ENCODE peak calls at places on chromosomes 7 and 10, in ten cellular contexts. V, S, L, M, Z, D, A, N, Y and B are unnamed samples.

GRCh38 chr7:113086431-113086888 is at the start of gene GPR85:
- DNase-seq in V (peak), S (peak), L (peak), M (peak), Z (peak), D (peak), A (no peak), N (peak), Y (no peak), B (peak)

GRCh38 chr10:7563368-7563767 is 103.4 kb downstream of the ITIH5 start:
- DNase-seq in V (no peak), S (no peak), L (peak), M (no peak), Z (peak), D (no peak), A (no peak), N (peak), Y (peak), B (no peak)

GRCh38 chr10:117565068-117565467 is 22.5 kb downstream of the EMX2 start:
- DNase-seq in V (no peak), S (no peak), L (no peak), M (no peak), Z (no peak), D (no peak), A (no peak), N (no peak), Y (no peak), B (no peak)

GRCh38 chr10:49273082-49273465 is 25.9 kb upstream of the C10orf71 start:
- DNase-seq in V (no peak), S (no peak), L (no peak), M (no peak), Z (no peak), D (no peak), A (no peak), N (no peak), Y (no peak), B (no peak)

GRCh38 chr7:106217089-106217542 is 67.7 kb downstream of the NAMPT start:
- DNase-seq in V (no peak), S (no peak), L (peak), M (no peak), Z (peak), D (peak), A (no peak), N (peak), Y (peak), B (no peak)

GRCh38 chr7:66736892-66737291 is 3.6 kb upstream of the RABGEF1 start:
- DNase-seq in V (no peak), S (no peak), L (no peak), M (no peak), Z (no peak), D (no peak), A (no peak), N (no peak), Y (no peak), B (no peak)

GRCh38 chr10:31318382-31318853 is 598 bp upstream of the ZEB1 start:
- DNase-seq in V (peak), S (peak), L (peak), M (no peak), Z (no peak), D (peak), A (peak), N (peak), Y (peak), B (peak)

GRCh38 chr10:37992083-37992482 is 15.6 kb upstream of the ZNF25 start:
- DNase-seq in V (no peak), S (no peak), L (no peak), M (no peak), Z (no peak), D (no peak), A (no peak), N (peak), Y (no peak), B (no peak)

GRCh38 chr10:53003094-53003493 is 230.5 kb upstream of the MBL2 start:
- DNase-seq in V (no peak), S (no peak), L (no peak), M (no peak), Z (no peak), D (no peak), A (no peak), N (no peak), Y (no peak), B (no peak)

GRCh38 chr7:45680776-45681175 is 106.6 kb downstream of the ADCY1 start:
- DNase-seq in V (no peak), S (no peak), L (no peak), M (no peak), Z (no peak), D (no peak), A (no peak), N (no peak), Y (peak), B (no peak)

GRCh38 chr7:81725003-81725402 is 44.8 kb downstream of the HGF start:
- DNase-seq in V (no peak), S (no peak), L (no peak), M (no peak), Z (peak), D (no peak), A (no peak), N (peak), Y (no peak), B (no peak)

GRCh38 chr10:23413629-23414089 is 25.2 kb upstream of the OTUD1 start:
- DNase-seq in V (no peak), S (no peak), L (no peak), M (no peak), Z (no peak), D (no peak), A (no peak), N (no peak), Y (no peak), B (no peak)

GRCh38 chr10:60883187-60883586 is 60.8 kb downstream of the RHOBTB1 start:
- DNase-seq in V (peak), S (no peak), L (no peak), M (no peak), Z (peak), D (peak), A (no peak), N (peak), Y (no peak), B (no peak)

GRCh38 chr7:43639858-43640491 is 57.1 kb downstream of the STK17A start:
- DNase-seq in V (no peak), S (no peak), L (peak), M (no peak), Z (peak), D (peak), A (no peak), N (peak), Y (no peak), B (no peak)

GRCh38 chr7:122682805-122683204 is 16.1 kb downstream of the RNF133 start:
- DNase-seq in V (no peak), S (peak), L (peak), M (no peak), Z (no peak), D (no peak), A (no peak), N (no peak), Y (no peak), B (no peak)

GRCh38 chr7:2920956-2921708 is 77.0 kb upstream of the GNA12 start:
- DNase-seq in V (no peak), S (no peak), L (no peak), M (no peak), Z (no peak), D (no peak), A (no peak), N (no peak), Y (peak), B (no peak)

GRCh38 chr7:106773228-106773627 is 91.9 kb upstream of the PIK3CG start:
- DNase-seq in V (no peak), S (no peak), L (no peak), M (no peak), Z (no peak), D (peak), A (no peak), N (no peak), Y (no peak), B (no peak)

GRCh38 chr7:139328375-139328774 is 12.8 kb upstream of the FMC1 start:
- DNase-seq in V (no peak), S (no peak), L (no peak), M (no peak), Z (peak), D (peak), A (no peak), N (peak), Y (no peak), B (no peak)

GRCh38 chr7:2812119-2812487 is 32.0 kb downstream of the GNA12 start:
- DNase-seq in V (no peak), S (no peak), L (no peak), M (no peak), Z (peak), D (no peak), A (no peak), N (peak), Y (peak), B (no peak)

GRCh38 chr10:266974-267425 is 131.7 kb downstream of the ZMYND11 start:
- DNase-seq in V (no peak), S (no peak), L (no peak), M (no peak), Z (no peak), D (peak), A (no peak), N (peak), Y (no peak), B (no peak)

GRCh38 chr7:42070068-42070467 is 166.9 kb downstream of the GLI3 start:
- DNase-seq in V (no peak), S (no peak), L (no peak), M (no peak), Z (peak), D (no peak), A (no peak), N (peak), Y (no peak), B (no peak)

GRCh38 chr10:131147301-131147975 is 164.1 kb downstream of the TCERG1L start:
- DNase-seq in V (no peak), S (no peak), L (no peak), M (no peak), Z (no peak), D (no peak), A (no peak), N (no peak), Y (no peak), B (no peak)

GRCh38 chr7:73901231-73901822 is 40.4 kb downstream of the TMEM270 start:
- DNase-seq in V (peak), S (no peak), L (no peak), M (no peak), Z (no peak), D (no peak), A (no peak), N (no peak), Y (peak), B (no peak)

GRCh38 chr7:73703985-73704639 is 15.4 kb downstream of the STX1A start:
- DNase-seq in V (peak), S (no peak), L (peak), M (peak), Z (peak), D (peak), A (no peak), N (peak), Y (no peak), B (no peak)

GRCh38 chr7:12212051-12212485 is 974 bp downstream of the TMEM106B start:
- DNase-seq in V (no peak), S (peak), L (no peak), M (no peak), Z (peak), D (peak), A (no peak), N (peak), Y (no peak), B (peak)

GRCh38 chr10:12719365-12719764 is 282.1 kb downstream of the CCDC3 start:
- DNase-seq in V (no peak), S (no peak), L (peak), M (peak), Z (no peak), D (no peak), A (no peak), N (peak), Y (peak), B (no peak)

GRCh38 chr7:134440067-134440466 is 18.8 kb downstream of the AKR1B1 start:
- DNase-seq in V (no peak), S (no peak), L (peak), M (no peak), Z (no peak), D (no peak), A (no peak), N (no peak), Y (no peak), B (no peak)

GRCh38 chr10:63352976-63353375 is 112.8 kb downstream of the JMJD1C start:
- DNase-seq in V (no peak), S (no peak), L (no peak), M (no peak), Z (no peak), D (no peak), A (no peak), N (no peak), Y (no peak), B (no peak)

GRCh38 chr7:22240904-22241571 is 115.9 kb downstream of the RAPGEF5 start:
- DNase-seq in V (no peak), S (no peak), L (no peak), M (no peak), Z (no peak), D (no peak), A (no peak), N (no peak), Y (no peak), B (no peak)

GRCh38 chr7:5629941-5630340 is 151.5 kb downstream of the RNF216 start:
- DNase-seq in V (no peak), S (no peak), L (no peak), M (peak), Z (peak), D (no peak), A (peak), N (peak), Y (no peak), B (peak)

GRCh38 chr7:113414636-113415035 is 296.3 kb upstream of the SMIM30 start:
- DNase-seq in V (no peak), S (no peak), L (no peak), M (no peak), Z (no peak), D (no peak), A (no peak), N (no peak), Y (no peak), B (no peak)

GRCh38 chr7:45574521-45575500 is 643 bp downstream of the ADCY1 start:
- DNase-seq in V (peak), S (no peak), L (peak), M (peak), Z (peak), D (peak), A (no peak), N (peak), Y (peak), B (no peak)

GRCh38 chr7:44801890-44802289 is 5.4 kb downstream of the PPIA start:
- DNase-seq in V (no peak), S (no peak), L (no peak), M (no peak), Z (no peak), D (no peak), A (no peak), N (peak), Y (no peak), B (no peak)

GRCh38 chr10:15485027-15485426 is 113.9 kb upstream of the FAM171A1 start:
- DNase-seq in V (no peak), S (no peak), L (no peak), M (no peak), Z (no peak), D (no peak), A (no peak), N (no peak), Y (no peak), B (no peak)

GRCh38 chr7:542935-543789 is 23.5 kb upstream of the PDGFA start:
- DNase-seq in V (no peak), S (no peak), L (peak), M (peak), Z (peak), D (peak), A (no peak), N (peak), Y (peak), B (no peak)

GRCh38 chr7:74051629-74052410 is 23.8 kb downstream of the ELN start:
- DNase-seq in V (peak), S (no peak), L (no peak), M (no peak), Z (no peak), D (peak), A (no peak), N (no peak), Y (peak), B (no peak)

GRCh38 chr10:11036424-11037011 is 18.8 kb downstream of the CELF2 start:
- DNase-seq in V (peak), S (no peak), L (no peak), M (no peak), Z (peak), D (peak), A (no peak), N (peak), Y (no peak), B (no peak)

GRCh38 chr7:51187941-51188340 is 128.7 kb downstream of the COBL start:
- DNase-seq in V (peak), S (peak), L (peak), M (no peak), Z (no peak), D (peak), A (no peak), N (no peak), Y (no peak), B (no peak)